ENCODE peak calls at places on chromosomes 16 and 17, in ten cellular contexts. B is kidney glomerular epithelial cell; F is heart left ventricle; K is H54; X is pancreas; J is stimulated activated naive B cell treated with anti-CD40 and anti-IgM and Interleukin-4, amounts not matched to agents 10 μg/mL and 1 μg/mL and 100 μg/mL, for 72 hours; G is stimulated activated CD8-positive, alpha-beta memory T cell treated with anti-CD3 and anti-CD28 coated beads, Interleukin-4, amount 100 ng/mL, for 24 hours; U is LHCN-M2; D is HS-5; R is CD8-positive, alpha-beta memory T cell. W is an unnamed sample.

GRCh38 chr17:60240290-60240689 is 90.5 kb downstream of the CA4 start:
- DNase-seq in U (no peak), J (no peak), B (no peak), X (no peak), R (no peak), G (no peak), K (no peak), F (no peak), D (no peak), W (no peak)

GRCh38 chr17:44956998-44957981 is 9.7 kb upstream of the KIF18B start:
- DNase-seq in F (no peak), J (no peak), X (no peak), U (no peak), B (no peak), R (no peak), D (no peak), G (no peak), K (no peak), W (no peak)

GRCh38 chr16:27332105-27332504 is 18.3 kb downstream of the IL4R start:
- DNase-seq in R (no peak), F (peak; percentile 56), J (no peak), K (no peak), D (no peak), X (no peak), B (no peak), U (no peak), G (no peak), W (no peak)

GRCh38 chr17:57962441-57963148 is 7.4 kb upstream of the CUEDC1 start:
- DNase-seq in G (no peak), U (no peak), F (peak; percentile 9), K (no peak), D (no peak), B (no peak), X (no peak), R (no peak), J (no peak), W (no peak)

GRCh38 chr17:71192848-71193247 is 928.0 kb upstream of the SOX9 start:
- DNase-seq in K (no peak), G (no peak), D (no peak), F (no peak), X (no peak), J (no peak), B (no peak), U (no peak), R (no peak), W (no peak)

GRCh38 chr17:76873856-76874255 is 5.7 kb downstream of the MGAT5B start:
- DNase-seq in B (no peak), U (no peak), F (no peak), X (no peak), D (no peak), R (no peak), K (no peak), G (no peak), J (no peak), W (no peak)

GRCh38 chr17:2122641-2123302 is 67.9 kb downstream of the HIC1 start:
- DNase-seq in K (no peak), X (no peak), R (no peak), G (no peak), D (no peak), J (peak; percentile 15), U (peak; percentile 62), F (peak; percentile 51), B (no peak), W (no peak)

GRCh38 chr16:54370653-54371052 is 84.1 kb upstream of the IRX3 start:
- DNase-seq in F (no peak), U (peak; percentile 90), K (no peak), X (no peak), J (no peak), G (no peak), B (no peak), D (no peak), R (no peak), W (no peak)

GRCh38 chr16:13982446-13982845 is 62.5 kb downstream of the ERCC4 start:
- DNase-seq in R (no peak), U (no peak), D (no peak), X (no peak), K (no peak), F (no peak), J (no peak), B (no peak), G (no peak), W (no peak)

GRCh38 chr17:81537343-81537855 is 9.2 kb downstream of the FSCN2 start:
- DNase-seq in R (peak; percentile 29), X (peak; percentile 83), G (no peak), F (no peak), J (no peak), D (no peak), U (no peak), K (no peak), B (no peak), W (peak; percentile 8)

GRCh38 chr17:76542984-76543383 is 3.1 kb downstream of the PRCD start:
- DNase-seq in D (no peak), G (no peak), F (no peak), R (no peak), X (no peak), B (no peak), J (no peak), K (no peak), U (no peak), W (no peak)

GRCh38 chr16:81444448-81445121 is at the start of gene CMIP:
- DNase-seq in R (peak; percentile 82), F (peak; percentile 88), U (peak; percentile 61), J (peak; percentile 78), D (no peak), G (peak; percentile 70), B (peak; percentile 54), K (peak; percentile 89), X (peak; percentile 83), W (peak; percentile 60)

GRCh38 chr17:79188048-79188447 is 113.4 kb downstream of the ENGASE start:
- DNase-seq in K (peak; percentile 80), G (no peak), F (no peak), J (no peak), X (no peak), R (no peak), U (no peak), B (no peak), D (no peak), W (no peak)

GRCh38 chr17:8318536-8318935 is 8.5 kb downstream of the ARHGEF15 start:
- DNase-seq in F (no peak), U (no peak), X (no peak), G (no peak), R (no peak), K (no peak), B (no peak), J (no peak), D (no peak), W (no peak)

GRCh38 chr16:5502467-5502869 is 404.9 kb upstream of the EEF2KMT start:
- DNase-seq in K (no peak), U (no peak), X (no peak), B (peak; percentile 31), D (no peak), R (no peak), G (no peak), F (no peak), J (no peak), W (no peak)

GRCh38 chr17:79779088-79779529 is 1.2 kb downstream of the CBX2 start:
- DNase-seq in J (no peak), U (no peak), B (no peak), F (no peak), D (no peak), R (no peak), K (no peak), G (no peak), X (no peak), W (no peak)

GRCh38 chr16:66660422-66661209 is 35.9 kb downstream of the CMTM4 start:
- DNase-seq in K (peak; percentile 76), X (peak; percentile 44), F (peak; percentile 71), U (peak; percentile 90), G (no peak), B (peak; percentile 95), R (no peak), J (no peak), D (peak; percentile 82), W (no peak)

GRCh38 chr17:38584350-38584925 is 21.3 kb downstream of the SRCIN1 start:
- DNase-seq in D (no peak), X (peak; percentile 59), G (peak; percentile 49), F (peak; percentile 52), K (peak; percentile 86), U (peak; percentile 28), J (peak; percentile 23), B (peak; percentile 50), R (peak; percentile 58), W (peak; percentile 38)

GRCh38 chr16:68486671-68487495 is 38.6 kb upstream of the SMPD3 start:
- DNase-seq in J (no peak), X (no peak), B (peak; percentile 12), F (no peak), K (no peak), U (no peak), D (no peak), R (no peak), G (no peak), W (no peak)

GRCh38 chr16:35198223-35199199 is 1739.1 kb downstream of the TP53TG3F start:
- DNase-seq in D (no peak), B (no peak), X (no peak), F (no peak), R (no peak), G (no peak), U (no peak), K (no peak), J (no peak), W (no peak)

GRCh38 chr16:89407925-89408300 is 82.4 kb downstream of the ANKRD11 start:
- DNase-seq in J (no peak), F (no peak), X (no peak), G (no peak), B (no peak), R (no peak), U (no peak), D (no peak), K (no peak), W (no peak)

GRCh38 chr17:32586666-32587065 is 99.9 kb downstream of the CDK5R1 start:
- DNase-seq in K (no peak), J (no peak), B (peak; percentile 11), F (no peak), U (peak; percentile 40), X (no peak), D (peak; percentile 33), G (no peak), R (no peak), W (no peak)

GRCh38 chr17:10198509-10199249 is at the start of gene GAS7:
- DNase-seq in X (no peak), U (no peak), B (no peak), G (peak; percentile 38), K (no peak), J (peak; percentile 42), D (no peak), R (peak; percentile 45), F (peak; percentile 80), W (no peak)

GRCh38 chr17:1047886-1048470 is 51.0 kb downstream of the TIMM22 start:
- DNase-seq in B (no peak), K (no peak), D (no peak), X (no peak), F (no peak), R (no peak), J (no peak), U (no peak), G (no peak), W (no peak)